ENCODE peak calls at places on chromosome 9, in four cellular contexts. E is tibial artery, Q is body of pancreas, K is HCT116. O is an unnamed sample.

GRCh38 chr9:19156026-19156474 is 28.8 kb upstream of the PLIN2 start:
- DNase-seq in E (no peak), Q (no peak), K (no peak), O (no peak)

GRCh38 chr9:136882109-136882946 is 4.0 kb upstream of the TRAF2 start:
- DNase-seq in E (no peak), Q (peak; percentile 56), K (peak; percentile 56), O (no peak)

GRCh38 chr9:108185613-108186012 is 670.2 kb downstream of the ACTL7B start:
- DNase-seq in E (no peak), Q (no peak), K (no peak), O (no peak)

GRCh38 chr9:69919461-69920061 is 98.9 kb downstream of the CFAP95 start:
- DNase-seq in E (no peak), Q (no peak), K (peak; percentile 29), O (no peak)

GRCh38 chr9:111752455-111752854 is 42.3 kb downstream of the SHOC1 start:
- DNase-seq in E (no peak), Q (no peak), K (no peak), O (no peak)

GRCh38 chr9:112179816-112180215 is 4.7 kb upstream of the SUSD1 start:
- DNase-seq in E (no peak), Q (no peak), K (no peak), O (no peak)

GRCh38 chr9:120394058-120394669 is 185.8 kb downstream of the CDK5RAP2 start:
- DNase-seq in E (no peak), Q (no peak), K (no peak), O (no peak)

GRCh38 chr9:35908484-35909125 is 685 bp upstream of the SPAAR start:
- DNase-seq in E (no peak), Q (no peak), K (no peak), O (no peak)

GRCh38 chr9:18343799-18344198 is 130.2 kb upstream of the ADAMTSL1 start:
- DNase-seq in E (no peak), Q (no peak), K (no peak), O (no peak)

GRCh38 chr9:91805031-91805430 is 145.0 kb downstream of the ROR2 start:
- DNase-seq in E (no peak), Q (no peak), K (no peak), O (no peak)

GRCh38 chr9:130172858-130173461 is 756 bp downstream of the NCS1 start:
- DNase-seq in E (peak; percentile 83), Q (peak; percentile 27), K (no peak), O (peak; percentile 47)

GRCh38 chr9:15697459-15697858 is 144.6 kb downstream of the CCDC171 start:
- DNase-seq in E (no peak), Q (no peak), K (no peak), O (no peak)

GRCh38 chr9:16884952-16885513 is 14.6 kb upstream of the BNC2 start:
- DNase-seq in E (no peak), Q (no peak), K (no peak), O (no peak)

GRCh38 chr9:71663216-71663615 is 105.1 kb downstream of the CEMIP2 start:
- DNase-seq in E (no peak), Q (no peak), K (no peak), O (no peak)

GRCh38 chr9:6382681-6383080 is 30.3 kb upstream of the UHRF2 start:
- DNase-seq in E (no peak), Q (no peak), K (no peak), O (no peak)

GRCh38 chr9:113620377-113621161 is 157.0 kb downstream of the RGS3 start:
- DNase-seq in E (peak; percentile 91), Q (peak; percentile 85), K (peak; percentile 56), O (peak; percentile 82)

GRCh38 chr9:107237873-107238272 is 45.2 kb upstream of the RAD23B start:
- DNase-seq in E (no peak), Q (no peak), K (no peak), O (no peak)

GRCh38 chr9:109036744-109037680 is 23.7 kb upstream of the CTNNAL1 start:
- DNase-seq in E (no peak), Q (no peak), K (no peak), O (no peak)

GRCh38 chr9:136021891-136022681 is 60.9 kb upstream of the UBAC1 start:
- DNase-seq in E (no peak), Q (peak; percentile 20), K (no peak), O (no peak)

GRCh38 chr9:35226685-35227084 is 64.9 kb downstream of the UNC13B start:
- DNase-seq in E (no peak), Q (no peak), K (no peak), O (no peak)

GRCh38 chr9:2055203-2055658 is 40.1 kb downstream of the SMARCA2 start:
- DNase-seq in E (no peak), Q (no peak), K (no peak), O (no peak)

GRCh38 chr9:5493597-5494511 is 16.5 kb upstream of the PDCD1LG2 start:
- DNase-seq in E (no peak), Q (no peak), K (no peak), O (no peak)

GRCh38 chr9:81771606-81772005 is 82.3 kb upstream of the TLE1 start:
- DNase-seq in E (no peak), Q (no peak), K (no peak), O (no peak)

GRCh38 chr9:107242073-107243063 is 40.7 kb upstream of the RAD23B start:
- DNase-seq in E (no peak), Q (no peak), K (no peak), O (no peak)

GRCh38 chr9:123871781-123872180 is 58.1 kb downstream of the DENND1A start:
- DNase-seq in E (no peak), Q (no peak), K (no peak), O (peak; percentile 76)

GRCh38 chr9:122218070-122218884 is 10.5 kb downstream of the LHX6 start:
- DNase-seq in E (no peak), Q (no peak), K (no peak), O (no peak)

DNA sequence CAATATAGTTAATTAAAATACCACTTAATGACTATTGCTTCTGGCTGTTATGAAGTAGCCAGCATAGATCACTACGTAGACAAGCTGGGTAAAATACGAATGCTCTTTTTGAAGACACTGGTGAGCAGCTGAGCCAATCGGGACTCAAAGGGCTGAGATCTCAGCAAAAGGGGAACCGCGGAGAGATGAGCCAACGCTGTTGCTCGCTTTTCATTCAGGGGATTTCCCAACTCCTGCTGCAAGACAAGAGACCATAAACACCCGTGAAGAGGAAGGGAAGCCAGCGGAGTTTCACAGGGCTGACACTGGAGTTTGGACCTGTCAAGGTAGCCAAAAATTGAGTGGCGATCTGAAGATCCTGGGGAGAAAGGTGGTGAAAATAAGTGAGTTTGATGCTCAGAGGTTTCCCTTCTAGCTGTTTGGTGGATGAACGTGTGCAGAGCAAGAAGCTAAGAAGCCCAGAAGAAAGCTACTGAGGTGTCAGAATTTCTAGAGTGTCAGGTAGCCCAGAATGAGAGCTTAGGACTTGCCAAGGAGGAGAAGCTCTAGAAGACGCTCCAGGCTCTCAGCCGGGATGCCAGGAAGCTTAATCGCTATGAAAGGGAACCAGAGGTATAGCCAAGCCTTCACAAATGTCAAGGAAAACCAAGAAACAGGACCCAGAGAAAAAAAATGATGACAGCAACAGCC is 79.6 kb upstream of the RNU6ATAC start:
- DNase-seq in E (no peak), Q (no peak), K (no peak), O (no peak)
- TF ChIP-seq CTCF in E (no peak), Q (no peak), K (no peak), O (no peak)

DNA sequence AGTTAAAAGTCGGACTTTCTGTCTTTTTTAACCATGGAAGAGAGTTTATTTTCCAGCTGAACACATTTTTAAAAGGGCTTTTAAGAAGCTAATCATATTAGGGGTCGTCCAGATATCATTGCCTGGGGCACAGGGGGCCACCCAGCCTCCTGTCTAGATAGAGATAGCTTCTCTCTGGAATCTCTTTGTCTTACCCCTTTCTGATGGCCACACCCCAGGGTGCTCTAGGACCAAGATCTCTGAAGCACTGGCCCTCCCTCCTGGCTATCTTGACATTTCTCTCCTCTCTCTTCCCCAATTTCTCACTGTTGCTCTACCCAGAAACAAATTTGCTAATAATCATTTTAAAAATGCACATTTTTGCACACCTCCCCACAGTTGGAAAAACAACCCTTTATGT is 204.4 kb downstream of the NXNL2 start:
- DNase-seq in E (no peak), Q (no peak), K (no peak), O (no peak)
- H3K4me1 ChIP-seq in E (peaks cover 16% of the 10 kb centered on the region), Q (no peaks in the 10 kb centered on the region), K (no peaks in the 10 kb centered on the region), O (peaks cover 23% of the 10 kb centered on the region)

DNA sequence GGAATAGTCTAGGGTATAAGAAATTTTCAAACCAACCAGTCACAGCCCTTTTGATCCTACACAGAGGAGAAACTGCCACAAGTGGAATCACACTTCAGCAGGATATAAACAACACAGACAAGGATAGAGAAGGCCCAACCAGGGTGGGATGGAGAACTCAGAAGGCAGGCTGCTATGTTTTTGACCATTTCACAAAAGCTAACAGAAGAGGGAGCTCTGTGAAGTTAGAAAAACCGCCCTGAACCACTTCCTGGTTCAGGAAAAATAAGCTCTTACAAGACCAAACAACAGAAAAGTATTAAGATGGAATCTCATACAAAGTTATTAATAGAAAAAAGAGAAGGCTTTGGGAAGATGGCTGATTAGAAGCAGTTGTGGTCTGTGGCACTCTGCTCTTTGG is 960 bp upstream of the IFNB1 start:
- DNase-seq in E (no peak), Q (no peak), K (no peak), O (no peak)
- TF ChIP-seq CTCF in E (no peak), Q (no peak), K (peak; percentile 30), O (no peak)

DNA sequence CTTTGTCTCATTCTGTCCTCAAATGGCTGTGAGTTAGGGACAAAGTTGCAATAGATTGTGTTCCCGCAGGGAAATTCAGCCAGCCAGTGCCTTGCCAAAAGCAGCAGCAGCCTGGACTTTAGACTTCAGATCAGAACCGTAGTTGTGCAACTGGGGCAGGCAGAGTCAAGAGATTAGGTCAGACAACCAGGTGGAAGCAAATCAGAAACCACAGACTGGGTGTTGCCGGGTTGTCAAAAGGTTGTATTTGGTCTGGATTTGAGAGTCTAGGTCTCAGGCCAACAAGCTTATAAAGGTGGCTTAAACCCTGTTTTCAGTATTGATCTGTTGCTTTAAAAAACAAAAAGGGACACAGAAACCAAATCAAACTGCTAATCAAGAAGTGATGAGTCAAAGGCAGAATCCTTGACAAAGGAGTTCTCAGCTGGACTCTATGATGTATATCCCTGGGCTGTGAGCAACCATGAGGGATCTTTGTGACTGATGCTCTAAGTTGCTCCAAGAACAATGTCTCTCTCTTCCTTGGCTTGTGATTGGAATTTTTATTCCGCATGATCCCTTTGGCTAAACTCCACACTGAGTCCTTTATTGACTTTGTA is 21.0 kb downstream of the RFK start:
- DNase-seq in E (no peak), Q (peak; percentile 87), K (no peak), O (peak; percentile 30)
- H3K4me1 ChIP-seq in E (no peaks in the 10 kb centered on the region), Q (peaks cover 68% of the 10 kb centered on the region), K (peaks cover 21% of the 10 kb centered on the region), O (peaks cover 8% of the 10 kb centered on the region)

DNA sequence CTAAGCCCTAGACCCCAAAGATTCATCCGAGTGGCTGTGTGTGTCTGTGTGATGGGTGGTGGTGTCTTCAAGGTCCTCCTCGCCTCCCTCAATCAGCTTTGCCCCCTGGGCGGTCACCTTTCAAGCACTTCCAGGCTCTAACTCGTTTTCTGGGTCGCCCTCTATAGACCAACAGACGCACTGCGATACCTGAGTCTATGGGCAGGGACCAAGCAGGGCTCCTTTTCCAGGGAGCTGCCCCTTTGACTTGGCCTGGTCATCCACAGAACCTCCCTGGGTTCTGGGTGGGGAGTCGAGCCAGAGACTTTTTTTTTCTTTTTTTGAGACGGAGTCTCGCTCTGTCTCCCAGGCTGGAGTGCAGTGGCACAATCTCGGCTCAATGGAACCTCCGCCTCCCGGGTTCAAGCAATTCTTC is 1.1 kb downstream of the SLC27A4 start:
- DNase-seq in E (peak; percentile 76), Q (peak; percentile 66), K (peak; percentile 79), O (peak; percentile 73)
- TF ChIP-seq CTCF in E (peak; percentile 57), Q (peak; percentile 55), K (peak; percentile 66), O (peak; percentile 60)

GRCh38 chr9:133131506-133131905 is 10.5 kb upstream of the RALGDS start:
- DNase-seq in E (no peak), Q (no peak), K (no peak), O (no peak)
- H3K4me1 ChIP-seq in E (peaks cover 32% of the 10 kb centered on the region), Q (peaks cover 76% of the 10 kb centered on the region), K (peaks cover 44% of the 10 kb centered on the region), O (peaks cover 88% of the 10 kb centered on the region)

GRCh38 chr9:103126494-103126893 is 131.4 kb downstream of the CYLC2 start:
- DNase-seq in E (no peak), Q (no peak), K (no peak), O (no peak)
- TF ChIP-seq CTCF in E (no peak), Q (no peak), K (no peak), O (no peak)

GRCh38 chr9:87630846-87631245 is 95.1 kb upstream of the CTSL start:
- DNase-seq in E (no peak), Q (no peak), K (no peak), O (no peak)
- H3K4me1 ChIP-seq in E (no peaks in the 10 kb centered on the region), Q (no peaks in the 10 kb centered on the region), K (no peaks in the 10 kb centered on the region), O (no peaks in the 10 kb centered on the region)

O was measured in thyroid gland.